ENCODE peak calls at places on chromosome 7, in seven cellular contexts. One of them, this sample, is unnamed.

GRCh38 chr7:19249281-19249680 is 104.1 kb upstream of the FERD3L start:
- DNase-seq in activated CD4-positive, alpha-beta T cell treated with anti-CD3 and anti-CD28 coated beads, Interleukin-2, amount 10 ng/mL, durations not matched to agents 7 days and 5 days: no peak
- DNase-seq in NCI-H2081: no peak
- DNase-seq in myocyte: peak
- DNase-seq in OCI-LY7: no peak
- DNase-seq in Karpas-422: no peak
- DNase-seq in nephron progenitor cell: no peak
- DNase-seq in this sample: peak

GRCh38 chr7:121385800-121386179 is 10.3 kb downstream of the FAM3C start:
- DNase-seq in activated CD4-positive, alpha-beta T cell treated with anti-CD3 and anti-CD28 coated beads, Interleukin-2, amount 10 ng/mL, durations not matched to agents 7 days and 5 days: no peak
- DNase-seq in OCI-LY7: peak
- DNase-seq in myocyte: peak
- DNase-seq in NCI-H2081: no peak
- DNase-seq in Karpas-422: peak
- DNase-seq in nephron progenitor cell: no peak
- DNase-seq in this sample: peak

GRCh38 chr7:7971308-7972040 is 2.9 kb downstream of the GLCCI1 start:
- DNase-seq in Karpas-422: no peak
- DNase-seq in nephron progenitor cell: no peak
- DNase-seq in NCI-H2081: peak
- DNase-seq in OCI-LY7: peak
- DNase-seq in activated CD4-positive, alpha-beta T cell treated with anti-CD3 and anti-CD28 coated beads, Interleukin-2, amount 10 ng/mL, durations not matched to agents 7 days and 5 days: no peak
- DNase-seq in myocyte: no peak
- DNase-seq in this sample: no peak

GRCh38 chr7:111005445-111005844 is 85.5 kb upstream of the LRRN3 start:
- DNase-seq in activated CD4-positive, alpha-beta T cell treated with anti-CD3 and anti-CD28 coated beads, Interleukin-2, amount 10 ng/mL, durations not matched to agents 7 days and 5 days: no peak
- DNase-seq in nephron progenitor cell: no peak
- DNase-seq in OCI-LY7: no peak
- DNase-seq in Karpas-422: no peak
- DNase-seq in myocyte: no peak
- DNase-seq in NCI-H2081: no peak
- DNase-seq in this sample: no peak

GRCh38 chr7:70566659-70567058 is 565.3 kb upstream of the GALNT17 start:
- DNase-seq in OCI-LY7: no peak
- DNase-seq in activated CD4-positive, alpha-beta T cell treated with anti-CD3 and anti-CD28 coated beads, Interleukin-2, amount 10 ng/mL, durations not matched to agents 7 days and 5 days: no peak
- DNase-seq in Karpas-422: no peak
- DNase-seq in NCI-H2081: no peak
- DNase-seq in myocyte: no peak
- DNase-seq in nephron progenitor cell: no peak
- DNase-seq in this sample: no peak

GRCh38 chr7:116582164-116582732 is 57.4 kb downstream of the CAV1 start:
- DNase-seq in Karpas-422: no peak
- DNase-seq in activated CD4-positive, alpha-beta T cell treated with anti-CD3 and anti-CD28 coated beads, Interleukin-2, amount 10 ng/mL, durations not matched to agents 7 days and 5 days: no peak
- DNase-seq in nephron progenitor cell: no peak
- DNase-seq in myocyte: peak
- DNase-seq in OCI-LY7: no peak
- DNase-seq in NCI-H2081: no peak
- DNase-seq in this sample: peak

GRCh38 chr7:135757719-135758411 is 9.3 kb upstream of the FAM180A start:
- DNase-seq in OCI-LY7: no peak
- DNase-seq in nephron progenitor cell: no peak
- DNase-seq in Karpas-422: no peak
- DNase-seq in NCI-H2081: no peak
- DNase-seq in myocyte: peak
- DNase-seq in activated CD4-positive, alpha-beta T cell treated with anti-CD3 and anti-CD28 coated beads, Interleukin-2, amount 10 ng/mL, durations not matched to agents 7 days and 5 days: no peak
- DNase-seq in this sample: peak

GRCh38 chr7:105677803-105678583 is 96.7 kb upstream of the EFCAB10 start:
- DNase-seq in OCI-LY7: peak
- DNase-seq in NCI-H2081: no peak
- DNase-seq in Karpas-422: peak
- DNase-seq in myocyte: no peak
- DNase-seq in activated CD4-positive, alpha-beta T cell treated with anti-CD3 and anti-CD28 coated beads, Interleukin-2, amount 10 ng/mL, durations not matched to agents 7 days and 5 days: peak
- DNase-seq in nephron progenitor cell: no peak
- DNase-seq in this sample: no peak

GRCh38 chr7:120180221-120180620 is 92.8 kb upstream of the KCND2 start:
- DNase-seq in Karpas-422: no peak
- DNase-seq in activated CD4-positive, alpha-beta T cell treated with anti-CD3 and anti-CD28 coated beads, Interleukin-2, amount 10 ng/mL, durations not matched to agents 7 days and 5 days: no peak
- DNase-seq in myocyte: no peak
- DNase-seq in NCI-H2081: no peak
- DNase-seq in nephron progenitor cell: no peak
- DNase-seq in OCI-LY7: no peak
- DNase-seq in this sample: no peak

GRCh38 chr7:23003505-23004246 is 10.3 kb downstream of the HYCC1 start:
- DNase-seq in activated CD4-positive, alpha-beta T cell treated with anti-CD3 and anti-CD28 coated beads, Interleukin-2, amount 10 ng/mL, durations not matched to agents 7 days and 5 days: no peak
- DNase-seq in OCI-LY7: no peak
- DNase-seq in nephron progenitor cell: no peak
- DNase-seq in NCI-H2081: peak
- DNase-seq in Karpas-422: no peak
- DNase-seq in myocyte: no peak
- DNase-seq in this sample: no peak

GRCh38 chr7:329691-330281 is 39.8 kb downstream of the FOXL3 start:
- DNase-seq in NCI-H2081: no peak
- DNase-seq in myocyte: no peak
- DNase-seq in activated CD4-positive, alpha-beta T cell treated with anti-CD3 and anti-CD28 coated beads, Interleukin-2, amount 10 ng/mL, durations not matched to agents 7 days and 5 days: no peak
- DNase-seq in nephron progenitor cell: no peak
- DNase-seq in OCI-LY7: no peak
- DNase-seq in Karpas-422: no peak
- DNase-seq in this sample: no peak